ENCODE peak calls at places on chromosomes 1 and 21, in five cellular contexts. One of them, this sample, is unnamed.

GRCh38 chr1:85448358-85448757 is 16.6 kb downstream of the DDAH1 start:
- DNase-seq in K562: no peak
- DNase-seq in GM12878: no peak
- DNase-seq in H1: no peak
- DNase-seq in GM12892: no peak
- DNase-seq in this sample: no peak

GRCh38 chr1:84345220-84345619 is 43.7 kb downstream of the SAMD13 start:
- DNase-seq in K562: no peak
- DNase-seq in GM12878: no peak
- DNase-seq in H1: no peak
- DNase-seq in GM12892: no peak
- DNase-seq in this sample: no peak

GRCh38 chr1:23417570-23417969 is 7.0 kb downstream of the TCEA3 start:
- DNase-seq in K562: peak; percentile 58
- DNase-seq in GM12878: no peak
- DNase-seq in H1: no peak
- DNase-seq in GM12892: no peak
- DNase-seq in this sample: no peak

GRCh38 chr1:3661631-3662030 is 9.3 kb downstream of the TP73 start:
- DNase-seq in K562: no peak
- DNase-seq in GM12878: no peak
- DNase-seq in H1: no peak
- DNase-seq in GM12892: no peak
- DNase-seq in this sample: no peak

GRCh38 chr1:216660561-216660960 is 62.7 kb downstream of the ESRRG start:
- DNase-seq in K562: no peak
- DNase-seq in GM12878: no peak
- DNase-seq in H1: no peak
- DNase-seq in GM12892: no peak
- DNase-seq in this sample: no peak

GRCh38 chr21:27771938-27772505 is 805.1 kb upstream of the ADAMTS5 start:
- DNase-seq in K562: no peak
- DNase-seq in GM12878: no peak
- DNase-seq in H1: no peak
- DNase-seq in GM12892: no peak
- DNase-seq in this sample: no peak

GRCh38 chr1:186985889-186986491 is 157.2 kb downstream of the PLA2G4A start:
- DNase-seq in K562: peak; percentile 30
- DNase-seq in GM12878: no peak
- DNase-seq in H1: no peak
- DNase-seq in GM12892: no peak
- DNase-seq in this sample: peak; percentile 10

GRCh38 chr21:15004721-15005370 is 60.0 kb downstream of the NRIP1 start:
- DNase-seq in K562: no peak
- DNase-seq in GM12878: no peak
- DNase-seq in H1: no peak
- DNase-seq in GM12892: no peak
- DNase-seq in this sample: no peak

GRCh38 chr1:60874703-60875102 is 207.7 kb upstream of the NFIA start:
- DNase-seq in K562: no peak
- DNase-seq in GM12878: no peak
- DNase-seq in H1: no peak
- DNase-seq in GM12892: no peak
- DNase-seq in this sample: no peak

GRCh38 chr1:211910917-211911485 is 80.4 kb upstream of the LPGAT1 start:
- DNase-seq in K562: no peak
- DNase-seq in GM12878: no peak
- DNase-seq in H1: no peak
- DNase-seq in GM12892: no peak
- DNase-seq in this sample: no peak

GRCh38 chr1:36268981-36269380 is 37.2 kb upstream of the SH3D21 start:
- DNase-seq in K562: no peak
- DNase-seq in GM12878: no peak
- DNase-seq in H1: no peak
- DNase-seq in GM12892: no peak
- DNase-seq in this sample: no peak

GRCh38 chr1:36273024-36273423 is 33.1 kb upstream of the SH3D21 start:
- DNase-seq in K562: peak; percentile 44
- DNase-seq in GM12878: no peak
- DNase-seq in H1: no peak
- DNase-seq in GM12892: no peak
- DNase-seq in this sample: no peak

DNA sequence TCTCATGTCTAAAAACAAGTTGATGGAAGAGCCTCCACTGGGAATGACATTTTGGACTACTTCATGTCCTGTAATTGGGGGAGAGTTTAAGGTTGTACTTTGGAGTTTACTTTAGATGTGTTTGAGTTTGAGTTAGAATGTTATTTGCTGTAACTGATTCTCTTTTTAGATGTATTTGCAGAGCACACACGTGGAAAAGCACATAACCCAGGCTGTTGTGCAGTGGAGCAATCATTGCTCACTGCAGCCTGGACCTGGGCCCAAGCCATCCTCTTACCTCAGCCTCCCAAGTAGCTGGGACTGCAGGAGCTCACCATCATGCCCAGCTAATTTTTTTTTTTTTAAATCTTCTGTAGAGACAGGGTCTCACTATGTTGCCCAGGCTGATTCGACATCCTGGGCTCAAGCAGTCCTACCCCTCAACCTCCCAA is 36.7 kb upstream of the SH3D21 start:
- DNase-seq in K562: no peak
- DNase-seq in GM12878: no peak
- DNase-seq in H1: no peak
- DNase-seq in GM12892: no peak
- DNase-seq in this sample: no peak
- TF ChIP-seq POLR2AphosphoS5 in K562: no peak
- TF ChIP-seq POLR2AphosphoS5 in GM12878: no peak
- TF ChIP-seq POLR2AphosphoS5 in H1: no peak
- TF ChIP-seq POLR2AphosphoS5 in GM12892: no peak
- TF ChIP-seq POLR2AphosphoS5 in this sample: no peak

GRCh38 chr1:46521417-46521816 is 30.0 kb downstream of the KNCN start:
- DNase-seq in K562: no peak
- DNase-seq in GM12878: no peak
- DNase-seq in H1: no peak
- DNase-seq in GM12892: no peak
- DNase-seq in this sample: no peak

GRCh38 chr1:46522969-46523320 is 28.5 kb downstream of the KNCN start:
- DNase-seq in K562: peak; percentile 50
- DNase-seq in GM12878: no peak
- DNase-seq in H1: peak; percentile 50
- DNase-seq in GM12892: no peak
- DNase-seq in this sample: no peak

GRCh38 chr1:46523556-46524443 is 27.6 kb downstream of the KNCN start:
- DNase-seq in K562: no peak
- DNase-seq in GM12878: no peak
- DNase-seq in H1: no peak
- DNase-seq in GM12892: no peak
- DNase-seq in this sample: no peak

GRCh38 chr1:46520063-46520911 is 30.7 kb downstream of the DMBX1 start:
- DNase-seq in K562: peak; percentile 66
- DNase-seq in GM12878: no peak
- DNase-seq in H1: no peak
- DNase-seq in GM12892: no peak
- DNase-seq in this sample: no peak

GRCh38 chr1:46522184-46522968 is 29.1 kb downstream of the KNCN start:
- DNase-seq in K562: peak; percentile 89
- DNase-seq in GM12878: no peak
- DNase-seq in H1: peak; percentile 45
- DNase-seq in GM12892: no peak
- DNase-seq in this sample: no peak
- TF ChIP-seq TAF1 in K562: peak; percentile 47
- TF ChIP-seq TAF1 in GM12878: no peak
- TF ChIP-seq TAF1 in H1: no peak
- TF ChIP-seq TAF1 in GM12892: no peak
- TF ChIP-seq TAF1 in this sample: no peak

GRCh38 chr1:9427388-9427787 is 111.9 kb upstream of the SLC25A33 start:
- DNase-seq in K562: no peak
- DNase-seq in GM12878: no peak
- DNase-seq in H1: no peak
- DNase-seq in GM12892: no peak
- DNase-seq in this sample: no peak

GRCh38 chr1:9425859-9426258 is 113.4 kb upstream of the SLC25A33 start:
- DNase-seq in K562: no peak
- DNase-seq in GM12878: no peak
- DNase-seq in H1: no peak
- DNase-seq in GM12892: no peak
- DNase-seq in this sample: no peak

GRCh38 chr1:9426291-9426711 is 113.0 kb upstream of the SLC25A33 start:
- DNase-seq in K562: no peak
- DNase-seq in GM12878: peak; percentile 93
- DNase-seq in H1: no peak
- DNase-seq in GM12892: peak; percentile 79
- DNase-seq in this sample: peak; percentile 71

GRCh38 chr1:9428601-9429368 is 110.5 kb upstream of the SLC25A33 start:
- DNase-seq in K562: peak; percentile 99
- DNase-seq in GM12878: peak; percentile 100
- DNase-seq in H1: peak; percentile 100
- DNase-seq in GM12892: peak; percentile 84
- DNase-seq in this sample: peak; percentile 81

DNA sequence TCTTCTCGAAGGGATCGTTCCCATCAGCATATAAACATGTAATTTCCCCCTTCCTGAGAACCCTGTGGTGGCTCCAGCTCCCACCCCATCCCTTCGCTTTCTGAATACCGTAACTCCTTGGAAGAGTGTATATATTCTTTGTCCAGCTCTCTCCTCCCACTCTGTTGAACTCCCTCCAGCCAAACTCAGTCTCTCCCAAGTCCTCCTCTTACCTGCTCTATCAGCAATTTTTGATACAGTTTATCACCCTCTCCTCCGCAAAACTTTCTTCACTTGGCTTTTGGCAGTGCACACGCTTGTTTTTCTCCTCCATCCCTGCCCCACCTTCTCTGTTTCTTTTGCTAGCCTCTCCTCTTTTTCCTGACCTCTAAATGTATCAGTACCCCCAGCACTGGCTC is 109.9 kb upstream of the SLC25A33 start:
- DNase-seq in K562: no peak
- DNase-seq in GM12878: no peak
- DNase-seq in H1: no peak
- DNase-seq in GM12892: no peak
- DNase-seq in this sample: no peak
- TF ChIP-seq POLR2A in K562: peak; percentile 5
- TF ChIP-seq POLR2A in GM12878: no peak
- TF ChIP-seq POLR2A in H1: no peak
- TF ChIP-seq POLR2A in GM12892: no peak
- TF ChIP-seq POLR2A in this sample: no peak

GRCh38 chr1:230113605-230114241 is 46.7 kb downstream of the GALNT2 start:
- DNase-seq in K562: no peak
- DNase-seq in GM12878: no peak
- DNase-seq in H1: no peak
- DNase-seq in GM12892: no peak
- DNase-seq in this sample: no peak
- TF ChIP-seq POLR2AphosphoS5 in K562: no peak
- TF ChIP-seq POLR2AphosphoS5 in GM12878: no peak
- TF ChIP-seq POLR2AphosphoS5 in H1: no peak
- TF ChIP-seq POLR2AphosphoS5 in GM12892: no peak
- TF ChIP-seq POLR2AphosphoS5 in this sample: no peak

GRCh38 chr1:209132736-209133467 is 450.6 kb upstream of the CAMK1G start:
- DNase-seq in K562: no peak
- DNase-seq in GM12878: no peak
- DNase-seq in H1: no peak
- DNase-seq in GM12892: no peak
- DNase-seq in this sample: no peak
- TF ChIP-seq TAF1 in K562: no peak
- TF ChIP-seq TAF1 in GM12878: no peak
- TF ChIP-seq TAF1 in H1: no peak
- TF ChIP-seq TAF1 in GM12892: no peak
- TF ChIP-seq TAF1 in this sample: no peak

DNA sequence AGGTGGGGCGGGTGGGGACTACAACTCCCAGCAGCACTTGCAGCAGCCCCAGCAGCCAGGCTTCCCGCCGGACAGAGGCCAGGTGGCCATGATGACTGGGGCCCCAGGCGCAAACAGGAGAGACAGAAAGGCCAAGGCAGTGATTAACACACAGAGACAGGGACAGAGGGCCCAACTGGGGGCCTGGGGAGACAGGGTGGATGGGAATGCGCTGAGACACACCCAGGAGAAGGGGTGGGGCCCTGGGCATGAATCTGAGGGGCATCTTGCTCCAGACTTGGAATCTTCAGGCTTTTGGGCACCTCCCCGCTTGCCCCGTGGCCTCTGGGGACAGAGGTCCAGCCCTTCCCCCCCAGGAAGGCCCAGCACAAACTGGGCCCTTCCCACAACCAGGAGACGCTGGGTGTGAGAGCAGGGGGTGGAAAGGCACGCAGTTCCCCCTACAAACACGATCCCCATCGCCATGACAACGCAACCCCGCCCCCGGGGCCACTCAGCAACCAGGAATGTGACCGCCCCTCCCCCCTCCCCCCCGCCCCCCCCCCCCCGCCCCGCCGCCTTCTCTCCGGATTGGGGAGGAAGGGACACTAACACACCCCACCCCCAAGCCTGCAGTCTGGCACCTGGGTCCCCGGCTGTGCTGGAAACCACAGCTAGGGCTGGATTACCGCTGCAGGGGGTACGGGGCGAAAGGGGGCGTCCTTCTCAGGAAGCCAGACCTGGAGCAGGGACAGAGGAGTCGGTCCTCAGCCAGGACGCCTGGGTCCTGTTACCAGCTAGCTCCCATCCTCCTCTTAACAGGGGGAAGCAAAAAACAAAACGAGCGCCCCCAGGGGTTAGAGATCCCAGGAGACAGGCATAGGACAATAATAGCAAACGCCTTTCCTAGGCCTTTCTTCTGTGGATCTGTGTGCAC is 4.5 kb downstream of the HDGF start:
- DNase-seq in K562: peak; percentile 87
- DNase-seq in GM12878: no peak
- DNase-seq in H1: peak; percentile 91
- DNase-seq in GM12892: peak; percentile 68
- DNase-seq in this sample: peak; percentile 49
- TF ChIP-seq POLR2A in K562: peak; percentile 61
- TF ChIP-seq POLR2A in GM12878: no peak
- TF ChIP-seq POLR2A in H1: peak; percentile 82
- TF ChIP-seq POLR2A in GM12892: peak; percentile 33
- TF ChIP-seq POLR2A in this sample: no peak

This sample was measured in GM12891.